ENCODE peak calls at places on chromosomes 2 and 18, in eight cellular contexts. J is Peyer's patch, X is AG04450, A is A549, K is tibial nerve, D is AG10803, R is mucosa of descending colon, B is heart left ventricle. Z is an unnamed sample.

GRCh38 chr2:169945515-169945914 is 118.3 kb downstream of the UBR3 start:
- DNase-seq in A (no peak), B (no peak), R (no peak), K (no peak), J (no peak), D (peak), X (no peak), Z (peak)

GRCh38 chr18:40222736-40223135 is 1732.3 kb upstream of the PIK3C3 start:
- DNase-seq in D (peak), B (no peak), R (no peak), A (no peak), K (no peak), J (no peak), X (no peak), Z (peak)

GRCh38 chr2:241926541-241927311 is 57.2 kb downstream of the RTP5 start:
- DNase-seq in J (no peak), R (no peak), B (no peak), A (no peak), X (no peak), K (no peak), D (no peak), Z (no peak)

GRCh38 chr18:61992285-61992684 is 99.5 kb upstream of the RNF152 start:
- DNase-seq in R (no peak), J (no peak), D (peak), A (no peak), K (no peak), X (no peak), B (no peak), Z (peak)

GRCh38 chr18:48804856-48805610 is 145.7 kb downstream of the SMAD7 start:
- DNase-seq in J (peak), B (no peak), A (no peak), K (no peak), D (no peak), X (no peak), R (no peak), Z (no peak)

GRCh38 chr2:73260338-73260984 is 23.8 kb downstream of the FBXO41 start:
- DNase-seq in X (no peak), K (no peak), B (no peak), D (peak), J (no peak), A (peak), R (peak), Z (peak)

GRCh38 chr18:7146067-7146466 is 28.5 kb upstream of the LAMA1 start:
- DNase-seq in B (no peak), K (no peak), J (no peak), R (no peak), X (no peak), A (no peak), D (no peak), Z (no peak)

GRCh38 chr2:10814571-10815331 is 2.2 kb upstream of the PDIA6 start:
- DNase-seq in J (no peak), B (no peak), A (no peak), K (no peak), D (no peak), X (no peak), R (no peak), Z (peak)

GRCh38 chr18:37450434-37451133 is 115.0 kb downstream of the CELF4 start:
- DNase-seq in B (peak), X (no peak), R (peak), J (no peak), D (peak), A (no peak), K (no peak), Z (no peak)

GRCh38 chr18:67199993-67200617 is 316.4 kb downstream of the DSEL start:
- DNase-seq in R (peak), K (peak), B (no peak), J (no peak), X (peak), A (peak), D (peak), Z (peak)

GRCh38 chr2:209574515-209574914 is 150.7 kb downstream of the MAP2 start:
- DNase-seq in D (no peak), X (no peak), J (no peak), R (no peak), K (no peak), A (no peak), B (no peak), Z (no peak)

GRCh38 chr2:28288620-28289019 is 104.0 kb upstream of the FOSL2 start:
- DNase-seq in J (no peak), X (no peak), R (no peak), B (no peak), K (no peak), A (no peak), D (no peak), Z (no peak)

GRCh38 chr2:4745596-4745995 is 946.6 kb upstream of the SOX11 start:
- DNase-seq in X (no peak), D (no peak), R (no peak), J (no peak), K (no peak), B (no peak), A (no peak), Z (no peak)

GRCh38 chr2:240603846-240604245 is 17.3 kb downstream of the CAPN10 start:
- DNase-seq in B (no peak), R (no peak), X (no peak), D (no peak), J (no peak), K (no peak), A (no peak), Z (no peak)

GRCh38 chr2:144522741-144523605 is 3.1 kb upstream of the ZEB2 start:
- DNase-seq in B (peak), J (peak), R (no peak), A (no peak), K (no peak), X (no peak), D (no peak), Z (peak)

GRCh38 chr18:76993085-76993382 is 139.5 kb downstream of the MBP start:
- DNase-seq in R (no peak), K (no peak), D (no peak), X (no peak), B (no peak), A (no peak), J (no peak), Z (no peak)

GRCh38 chr2:222673273-222673672 is 1.8 kb downstream of the MOGAT1 start:
- DNase-seq in B (no peak), D (no peak), X (no peak), A (no peak), J (no peak), R (no peak), K (no peak), Z (no peak)

GRCh38 chr2:222670191-222671038 is 1.0 kb upstream of the MOGAT1 start:
- DNase-seq in D (no peak), B (no peak), K (no peak), A (no peak), X (no peak), J (no peak), R (no peak), Z (no peak)

GRCh38 chr2:222673883-222674282 is 2.4 kb downstream of the MOGAT1 start:
- DNase-seq in K (no peak), A (peak), X (no peak), B (no peak), D (no peak), R (no peak), J (no peak), Z (no peak)

GRCh38 chr2:222671259-222672067 is at the start of gene MOGAT1:
- DNase-seq in X (no peak), B (peak), K (no peak), A (no peak), R (peak), J (peak), D (no peak), Z (peak)

GRCh38 chr2:222672068-222672401 is 577 bp downstream of the MOGAT1 start:
- DNase-seq in B (no peak), D (no peak), K (no peak), X (no peak), A (no peak), J (no peak), R (no peak), Z (no peak)
- H3K4me3 ChIP-seq in B (peak), D (peak), K (no peak), X (peak), A (peak), J (peak), R (no peak), Z (peak)

GRCh38 chr2:207143131-207143473 is 22.6 kb downstream of the KLF7 start:
- DNase-seq in A (no peak), D (no peak), X (no peak), R (no peak), B (no peak), K (no peak), J (no peak), Z (no peak)
- H3K4me3 ChIP-seq in A (no peak), D (peak), X (no peak), R (no peak), B (no peak), K (no peak), J (no peak), Z (peak)

DNA sequence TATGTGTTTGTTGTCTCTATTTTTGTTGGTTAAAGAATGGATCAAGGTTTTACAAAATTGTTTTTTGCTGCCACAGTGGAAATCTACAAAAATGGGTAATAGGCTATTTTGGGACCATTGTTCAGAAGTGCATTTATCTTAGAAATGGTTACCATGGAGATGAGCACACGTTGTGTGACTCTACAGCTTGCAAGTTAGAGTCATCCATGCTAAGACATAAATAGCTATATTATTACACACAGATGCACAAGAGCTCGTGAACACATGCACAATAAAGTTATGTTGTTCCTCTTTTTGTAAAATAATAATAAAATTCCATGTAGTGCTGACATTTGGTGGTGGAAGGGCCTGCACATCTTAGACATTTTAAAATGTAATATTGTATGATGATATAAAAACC is 15.5 kb upstream of the DUSP19 start:
- DNase-seq in R (no peak), X (no peak), K (no peak), J (no peak), A (peak), D (peak), B (no peak), Z (peak)
- H3K4me3 ChIP-seq in R (no peak), X (no peak), K (no peak), J (no peak), A (no peak), D (no peak), B (no peak), Z (no peak)

DNA sequence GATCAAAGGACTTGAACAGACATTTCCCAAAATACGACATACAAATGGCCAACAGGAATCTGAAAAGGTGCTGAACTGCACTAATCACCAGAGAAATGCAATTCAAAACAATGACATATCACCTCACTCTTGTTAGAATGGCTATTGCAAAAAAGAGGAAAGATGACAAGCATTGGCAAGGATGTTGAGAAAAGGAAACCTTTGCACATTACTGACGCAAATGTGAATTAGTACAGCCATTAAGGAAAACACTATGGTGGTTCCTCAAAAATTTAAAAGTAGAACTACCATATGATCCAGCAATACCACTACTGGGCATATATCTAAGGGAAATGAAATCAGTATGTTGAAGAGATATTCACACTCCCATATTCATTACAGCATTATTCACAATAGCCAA is 57.7 kb upstream of the ASPRV1 start:
- DNase-seq in K (no peak), D (no peak), B (no peak), R (no peak), J (no peak), A (no peak), X (no peak), Z (no peak)
- H3K4me3 ChIP-seq in K (no peak), D (no peak), B (no peak), R (no peak), J (no peak), A (no peak), X (no peak), Z (no peak)

GRCh38 chr18:832085-832681 is 20.1 kb upstream of the YES1 start:
- DNase-seq in J (peak), D (no peak), A (peak), B (no peak), R (peak), K (no peak), X (no peak), Z (no peak)
- H3K4me3 ChIP-seq in J (no peak), D (no peak), A (peak), B (no peak), R (no peak), K (no peak), X (no peak), Z (no peak)

DNA sequence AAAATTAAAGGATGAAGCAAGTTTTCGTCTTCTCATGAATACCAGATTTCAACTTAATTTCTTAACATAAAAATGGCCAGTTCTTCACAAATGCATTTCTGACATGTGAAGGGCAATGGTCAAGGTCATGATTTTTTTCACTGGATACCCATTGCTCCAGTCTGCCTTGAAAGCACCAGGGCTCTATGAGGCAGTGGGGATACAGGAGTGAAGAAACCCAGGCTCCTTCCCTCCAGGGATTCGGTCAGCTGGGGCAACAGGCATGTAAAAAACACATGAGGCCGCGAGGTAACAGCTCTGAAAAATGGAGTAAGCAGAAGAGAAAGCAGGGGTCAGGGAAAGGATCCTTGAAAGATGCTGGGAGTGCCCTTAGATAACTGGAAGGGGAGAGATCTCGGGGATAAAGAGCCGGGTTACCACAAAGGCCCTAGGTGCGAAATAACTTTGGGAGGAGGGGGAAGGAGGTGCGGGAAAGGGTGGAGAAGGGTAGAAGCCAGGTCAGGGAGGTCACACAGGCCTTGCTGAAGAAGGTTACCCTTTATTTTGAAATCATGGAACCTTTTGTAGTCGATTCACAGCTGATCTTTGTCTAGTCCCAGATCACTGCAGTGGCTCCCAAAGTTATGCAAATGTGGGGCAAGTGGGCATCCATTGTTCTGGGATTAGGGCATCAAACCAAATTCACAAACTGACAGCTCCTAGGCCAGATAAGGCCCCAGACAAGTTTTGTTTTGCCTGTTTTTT is 5.2 kb upstream of the SPRED2 start:
- DNase-seq in D (no peak), K (peak), A (no peak), X (no peak), B (no peak), J (no peak), R (no peak), Z (peak)
- H3K4me3 ChIP-seq in D (peak), K (no peak), A (peak), X (peak), B (no peak), J (no peak), R (no peak), Z (peak)

GRCh38 chr2:222064286-222064685 is 234.5 kb downstream of the PAX3 start:
- DNase-seq in R (no peak), D (no peak), X (no peak), A (no peak), K (no peak), B (no peak), J (no peak), Z (no peak)
- H3K4me3 ChIP-seq in R (no peak), D (no peak), X (no peak), A (no peak), K (no peak), B (no peak), J (no peak), Z (no peak)

DNA sequence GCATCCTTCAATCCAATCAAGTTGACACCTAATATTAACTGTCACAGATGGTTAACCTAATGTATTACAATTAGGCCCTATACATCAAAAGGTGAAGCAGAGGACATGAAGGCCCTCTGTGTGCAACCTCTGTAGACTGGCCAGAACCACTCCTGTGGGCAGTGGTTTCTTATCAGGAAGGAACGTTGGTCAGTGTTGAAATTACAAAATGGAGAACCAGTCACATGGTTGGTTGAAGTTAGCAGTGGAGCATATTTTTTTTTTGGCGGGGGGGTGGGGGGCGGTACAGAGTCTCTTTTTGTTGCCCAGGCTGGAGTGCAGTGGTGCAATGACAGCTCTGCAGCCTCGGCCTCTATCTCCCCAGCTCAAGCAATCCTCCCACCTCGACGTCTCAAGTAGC is 19.8 kb downstream of the RNU2-63P start:
- DNase-seq in X (no peak), A (no peak), D (no peak), J (no peak), B (no peak), K (no peak), R (no peak), Z (no peak)
- H3K4me3 ChIP-seq in X (no peak), A (no peak), D (no peak), J (no peak), B (no peak), K (no peak), R (no peak), Z (no peak)

GRCh38 chr2:24478243-24478642 is 12.8 kb upstream of the NCOA1 start:
- DNase-seq in K (no peak), B (no peak), R (no peak), J (no peak), D (no peak), X (no peak), A (no peak), Z (no peak)
- H3K4me3 ChIP-seq in K (no peak), B (no peak), R (no peak), J (no peak), D (no peak), X (no peak), A (no peak), Z (no peak)

Z was measured in adipocyte.